ENCODE peak calls at places on chromosome 4, in eight cellular contexts. O is colonic mucosa; E is BJ; Z is stimulated activated CD4-positive, alpha-beta T cell treated with anti-CD3 and anti-CD28 coated beads, Interleukin-15, amount 100 ng/mL, for 24 hours; X is T-helper 9 cell; K is NCI-H1694 treated with DMSO at 0.1 percent for 48 hours; T is Right ventricle myocardium superior; S is G401. B is an unnamed sample.

GRCh38 chr4:156190606-156191005 is 236.9 kb upstream of the CTSO start:
- DNase-seq in O (no peak), E (peak; percentile 44), Z (no peak), X (no peak), K (no peak), T (no peak), S (no peak), B (no peak)

GRCh38 chr4:1077711-1078477 is 35.5 kb downstream of the RNF212 start:
- DNase-seq in O (no peak), E (no peak), Z (no peak), X (no peak), K (no peak), T (no peak), S (no peak), B (no peak)

GRCh38 chr4:184453402-184454160 is 20.8 kb downstream of the IRF2 start:
- DNase-seq in O (peak; percentile 50), E (no peak), Z (peak; percentile 36), X (no peak), K (no peak), T (no peak), S (no peak), B (no peak)

GRCh38 chr4:53012738-53013137 is 150.6 kb downstream of the RASL11B start:
- DNase-seq in O (no peak), E (peak; percentile 38), Z (peak; percentile 5), X (no peak), K (no peak), T (no peak), S (no peak), B (no peak)

GRCh38 chr4:81470456-81471327 is 1.0 kb downstream of the RASGEF1B start:
- DNase-seq in O (peak; percentile 68), E (no peak), Z (peak; percentile 54), X (peak; percentile 15), K (peak; percentile 18), T (peak; percentile 61), S (peak; percentile 64), B (peak; percentile 36)

GRCh38 chr4:54525602-54526001 is 132.2 kb upstream of the KIT start:
- DNase-seq in O (no peak), E (peak; percentile 86), Z (no peak), X (no peak), K (no peak), T (no peak), S (no peak), B (no peak)

GRCh38 chr4:20995015-20995414 is 294.8 kb downstream of the PACRGL start:
- DNase-seq in O (no peak), E (no peak), Z (no peak), X (no peak), K (no peak), T (no peak), S (no peak), B (no peak)

GRCh38 chr4:13430834-13431568 is 53.1 kb downstream of the RAB28 start:
- DNase-seq in O (no peak), E (no peak), Z (no peak), X (no peak), K (no peak), T (no peak), S (no peak), B (no peak)

GRCh38 chr4:159946983-159947645 is 844.2 kb downstream of the RAPGEF2 start:
- DNase-seq in O (no peak), E (no peak), Z (no peak), X (no peak), K (peak; percentile 32), T (no peak), S (peak; percentile 87), B (no peak)

GRCh38 chr4:87659247-87659931 is 9.3 kb downstream of the DMP1 start:
- DNase-seq in O (no peak), E (peak; percentile 10), Z (no peak), X (no peak), K (no peak), T (no peak), S (no peak), B (no peak)

GRCh38 chr4:145815626-145816025 is 123.0 kb downstream of the ZNF827 start:
- DNase-seq in O (no peak), E (peak; percentile 57), Z (no peak), X (no peak), K (no peak), T (no peak), S (no peak), B (no peak)

GRCh38 chr4:148447672-148448071 is 5.5 kb upstream of the NR3C2 start:
- DNase-seq in O (peak; percentile 21), E (no peak), Z (peak; percentile 4), X (peak; percentile 23), K (no peak), T (no peak), S (peak; percentile 42), B (no peak)

GRCh38 chr4:88017516-88018302 is 10.3 kb downstream of the PKD2 start:
- DNase-seq in O (no peak), E (peak; percentile 88), Z (no peak), X (no peak), K (no peak), T (no peak), S (peak; percentile 12), B (no peak)

GRCh38 chr4:54930226-54930625 is 195.2 kb downstream of the KDR start:
- DNase-seq in O (no peak), E (peak; percentile 2), Z (no peak), X (no peak), K (no peak), T (no peak), S (no peak), B (no peak)

GRCh38 chr4:20615492-20616136 is 84.6 kb upstream of the PACRGL start:
- DNase-seq in O (no peak), E (no peak), Z (no peak), X (no peak), K (no peak), T (no peak), S (no peak), B (no peak)

GRCh38 chr4:57136281-57136680 is 26.1 kb upstream of the IGFBP7 start:
- DNase-seq in O (no peak), E (no peak), Z (no peak), X (no peak), K (no peak), T (no peak), S (no peak), B (no peak)

GRCh38 chr4:3498407-3498806 is 33.8 kb downstream of the LRPAP1 start:
- DNase-seq in O (no peak), E (no peak), Z (no peak), X (no peak), K (no peak), T (no peak), S (no peak), B (no peak)

GRCh38 chr4:1471443-1472147 is 65.4 kb upstream of the NKX1-1 start:
- DNase-seq in O (no peak), E (no peak), Z (no peak), X (no peak), K (no peak), T (no peak), S (no peak), B (peak; percentile 19)

GRCh38 chr4:10524196-10524833 is 67.1 kb upstream of the ZNF518B start:
- DNase-seq in O (no peak), E (no peak), Z (no peak), X (no peak), K (no peak), T (no peak), S (no peak), B (no peak)

GRCh38 chr4:147866532-147867271 is 134.8 kb downstream of the ARHGAP10 start:
- DNase-seq in O (peak; percentile 95), E (peak; percentile 38), Z (peak; percentile 94), X (peak; percentile 96), K (peak; percentile 63), T (peak; percentile 94), S (peak; percentile 92), B (peak; percentile 90)

GRCh38 chr4:74012130-74012529 is 13.7 kb upstream of the CXCL5 start:
- DNase-seq in O (no peak), E (no peak), Z (no peak), X (no peak), K (no peak), T (no peak), S (no peak), B (no peak)

GRCh38 chr4:159232465-159233106 is 129.7 kb downstream of the RAPGEF2 start:
- DNase-seq in O (no peak), E (no peak), Z (no peak), X (no peak), K (no peak), T (no peak), S (no peak), B (no peak)

GRCh38 chr4:133385161-133385954 is 236.3 kb downstream of the PCDH10 start:
- DNase-seq in O (no peak), E (no peak), Z (no peak), X (no peak), K (no peak), T (no peak), S (no peak), B (no peak)

GRCh38 chr4:89242864-89243740 is 64.5 kb downstream of the GPRIN3 start:
- DNase-seq in O (no peak), E (no peak), Z (no peak), X (no peak), K (peak; percentile 35), T (no peak), S (peak; percentile 85), B (no peak)

GRCh38 chr4:41318839-41319530 is 62.3 kb downstream of the UCHL1 start:
- DNase-seq in O (no peak), E (no peak), Z (no peak), X (no peak), K (no peak), T (peak; percentile 69), S (no peak), B (no peak)

GRCh38 chr4:56686537-56687231 is 5.6 kb upstream of the HOPX start:
- DNase-seq in O (no peak), E (no peak), Z (no peak), X (no peak), K (no peak), T (no peak), S (no peak), B (no peak)

GRCh38 chr4:135838889-135839288 is 1637.3 kb upstream of the PABPC4L start:
- DNase-seq in O (no peak), E (no peak), Z (no peak), X (no peak), K (no peak), T (no peak), S (no peak), B (no peak)

GRCh38 chr4:48653217-48654014 is 126.7 kb downstream of the FRYL start:
- DNase-seq in O (peak; percentile 54), E (no peak), Z (peak; percentile 69), X (no peak), K (no peak), T (peak; percentile 73), S (peak; percentile 60), B (no peak)

GRCh38 chr4:88725143-88725542 is 27.5 kb upstream of the NAP1L5 start:
- DNase-seq in O (no peak), E (no peak), Z (no peak), X (no peak), K (no peak), T (no peak), S (no peak), B (no peak)

GRCh38 chr4:1447676-1448588 is 41.7 kb upstream of the NKX1-1 start:
- DNase-seq in O (no peak), E (no peak), Z (no peak), X (no peak), K (no peak), T (no peak), S (no peak), B (no peak)

B was measured in activated CD4-positive, CD25-positive, alpha-beta regulatory T cell treated with anti-CD3 and anti-CD28 coated beads, Interleukin-2, amount 50 U/mL, for 72 hours.